ENCODE peak calls at places on chromosomes 16 and 17, in eight cellular contexts. F is body of pancreas; V is stomach; N is right lobe of liver; B is CD8-positive, alpha-beta T cell; H is ascending aorta; T is MM.1S; D is left ventricle myocardium inferior. K is an unnamed sample.

GRCh38 chr17:9044796-9045470 is 23.6 kb downstream of the NTN1 start:
- DNase-seq in F (no peak), D (no peak), T (no peak), N (no peak), B (no peak), H (no peak), V (no peak), K (no peak)

GRCh38 chr17:44345497-44346026 is 460 bp downstream of the GRN start:
- DNase-seq in N (no peak), T (peak; percentile 50), D (no peak), V (peak; percentile 44), B (peak; percentile 49), F (peak; percentile 53), H (no peak), K (no peak)

GRCh38 chr17:78315355-78316114 is 44.3 kb downstream of the SOCS3 start:
- DNase-seq in F (peak; percentile 65), H (peak; percentile 76), T (no peak), N (peak; percentile 76), D (peak; percentile 76), B (peak; percentile 60), V (peak; percentile 79), K (no peak)

GRCh38 chr17:8426094-8426720 is 9.5 kb upstream of the NDEL1 start:
- DNase-seq in D (no peak), B (no peak), N (no peak), V (no peak), T (no peak), F (no peak), H (no peak), K (no peak)

GRCh38 chr17:8857919-8858318 is 9.6 kb downstream of the PIK3R6 start:
- DNase-seq in D (peak; percentile 41), B (no peak), F (no peak), T (peak; percentile 56), V (no peak), H (no peak), N (no peak), K (no peak)

GRCh38 chr17:59671386-59671785 is 35.8 kb downstream of the PTRH2 start:
- DNase-seq in N (no peak), D (no peak), H (no peak), T (no peak), B (no peak), F (no peak), V (no peak), K (no peak)

GRCh38 chr17:72121164-72122001 is 563 bp downstream of the SOX9 start:
- DNase-seq in B (no peak), N (peak; percentile 40), V (peak; percentile 50), H (no peak), T (no peak), F (peak; percentile 65), D (peak; percentile 36), K (no peak)

GRCh38 chr17:27565874-27566672 is 64.9 kb upstream of the LGALS9 start:
- DNase-seq in F (no peak), D (no peak), N (no peak), H (no peak), T (no peak), B (no peak), V (no peak), K (no peak)

DNA sequence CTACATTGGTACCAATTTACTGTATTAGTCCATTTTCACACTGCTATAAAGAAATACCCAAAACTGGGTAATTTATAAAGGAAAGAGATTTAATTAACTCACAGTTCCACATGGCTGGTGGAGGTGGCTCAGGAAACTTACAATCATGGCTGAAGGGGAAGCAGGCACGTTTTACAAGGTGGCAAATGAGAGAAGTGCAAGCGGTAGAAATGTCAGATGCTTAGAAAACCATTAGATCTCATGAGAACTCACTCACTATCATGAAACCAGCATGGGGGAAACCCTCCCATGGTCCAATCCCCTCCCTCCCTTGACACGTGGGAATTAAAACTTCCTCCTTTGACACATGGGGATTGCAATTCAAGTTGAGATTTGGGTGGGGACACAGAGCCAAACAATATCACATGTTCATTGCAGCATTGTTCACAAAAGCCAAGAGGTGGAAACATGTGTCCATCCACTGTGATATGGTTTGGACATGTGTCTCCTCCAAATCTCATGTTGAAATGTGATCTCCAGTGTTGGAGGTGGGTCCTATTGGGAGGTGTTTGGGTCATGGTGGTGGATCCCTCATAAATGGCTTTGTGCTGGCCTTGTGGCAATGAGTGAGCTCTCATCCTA is 3.1 kb upstream of the SPACA3 start:
- DNase-seq in F (no peak), H (no peak), B (no peak), N (no peak), V (no peak), D (no peak), T (no peak), K (no peak)
- H3K9me3 ChIP-seq in F (no peaks in the 10 kb centered on the region), H (no peaks in the 10 kb centered on the region), B (no peaks in the 10 kb centered on the region), N (no peaks in the 10 kb centered on the region), V (peaks cover 4% of the 10 kb centered on the region), D (peaks cover 25% of the 10 kb centered on the region), T (no peaks in the 10 kb centered on the region), K (peaks cover 3% of the 10 kb centered on the region)

GRCh38 chr16:31916056-31916488 is 42.5 kb downstream of the ZNF267 start:
- DNase-seq in T (no peak), N (no peak), V (no peak), F (no peak), B (no peak), H (no peak), D (no peak), K (no peak)

DNA sequence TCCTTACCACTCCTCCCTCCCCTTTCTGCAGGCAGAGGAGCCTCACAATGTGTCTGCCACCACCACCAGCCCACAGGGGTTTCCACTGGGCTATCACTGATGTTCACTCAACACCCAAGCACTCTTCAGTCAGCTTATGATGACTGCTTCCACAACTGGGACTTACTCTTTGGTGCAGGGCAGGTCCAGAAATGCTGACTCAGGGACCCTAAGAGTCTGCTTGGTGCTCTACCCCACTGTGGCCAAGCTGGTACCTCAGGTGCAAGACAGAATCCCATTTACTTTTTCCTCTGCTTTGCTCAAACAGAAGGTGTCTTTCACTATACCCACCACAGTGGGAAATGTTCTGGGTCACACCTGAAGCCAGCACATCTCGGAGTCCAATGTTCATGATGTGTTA is 40.1 kb downstream of the ZNF267 start:
- DNase-seq in D (no peak), F (no peak), B (no peak), T (no peak), H (no peak), N (no peak), V (no peak), K (no peak)
- H3K9me3 ChIP-seq in D (peaks cover 100% of the 10 kb centered on the region), F (peaks cover 66% of the 10 kb centered on the region), B (peaks cover 71% of the 10 kb centered on the region), T (peaks cover 10% of the 10 kb centered on the region), H (peaks cover 100% of the 10 kb centered on the region), N (no peaks in the 10 kb centered on the region), V (peaks cover 48% of the 10 kb centered on the region), K (peaks cover 83% of the 10 kb centered on the region)

DNA sequence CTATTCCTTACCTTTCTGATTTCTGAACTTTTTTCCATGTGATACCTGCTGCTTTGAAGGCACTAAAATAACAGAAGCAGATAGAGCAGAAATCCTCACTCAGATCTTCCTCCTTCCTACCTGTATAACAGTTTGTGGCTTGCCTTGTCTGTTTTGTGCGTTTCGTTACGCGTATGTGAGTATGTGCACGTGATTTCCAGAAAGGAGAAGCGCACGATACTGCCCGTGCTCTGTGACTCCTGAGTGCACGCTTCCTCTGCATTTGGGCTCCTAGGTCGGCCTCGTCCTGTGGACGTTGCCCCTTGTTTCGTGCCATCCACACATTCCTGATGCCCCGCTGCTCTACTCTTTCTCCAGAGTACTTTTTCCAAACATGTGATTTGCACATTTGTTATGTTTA is 4.1 kb downstream of the COX4I1 start:
- DNase-seq in H (no peak), T (no peak), B (no peak), V (no peak), D (no peak), F (no peak), N (no peak), K (no peak)
- H3K9me3 ChIP-seq in H (no peaks in the 10 kb centered on the region), T (no peaks in the 10 kb centered on the region), B (no peaks in the 10 kb centered on the region), V (no peaks in the 10 kb centered on the region), D (no peaks in the 10 kb centered on the region), F (no peaks in the 10 kb centered on the region), N (no peaks in the 10 kb centered on the region), K (no peaks in the 10 kb centered on the region)

DNA sequence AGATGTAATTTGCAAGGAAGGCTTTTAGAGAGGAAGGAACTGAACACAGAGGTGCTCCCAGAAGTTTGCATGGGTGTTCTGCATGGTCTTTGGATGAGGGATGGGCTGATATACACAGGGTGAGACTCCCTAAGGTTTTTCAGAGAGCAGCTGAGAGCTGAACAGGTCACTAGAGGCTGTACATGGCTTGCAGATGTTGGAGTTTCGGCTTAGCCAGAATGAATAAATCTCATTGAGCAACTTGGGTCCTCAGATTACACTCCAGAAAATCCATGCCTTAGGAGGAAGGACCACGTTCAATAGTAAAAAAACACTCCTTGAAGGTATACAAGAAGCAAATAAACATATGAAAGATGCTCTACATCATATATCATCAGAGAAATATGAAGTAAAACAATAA is 7.5 kb upstream of the ITGB3 start:
- DNase-seq in H (no peak), V (no peak), F (no peak), B (no peak), D (no peak), T (no peak), N (no peak), K (no peak)
- H3K9me3 ChIP-seq in H (no peaks in the 10 kb centered on the region), V (no peaks in the 10 kb centered on the region), F (no peaks in the 10 kb centered on the region), B (no peaks in the 10 kb centered on the region), D (no peaks in the 10 kb centered on the region), T (no peaks in the 10 kb centered on the region), N (no peaks in the 10 kb centered on the region), K (no peaks in the 10 kb centered on the region)

GRCh38 chr17:927611-928461 is 51.7 kb downstream of the NXN start:
- DNase-seq in V (peak; percentile 44), T (no peak), N (no peak), H (no peak), F (no peak), D (no peak), B (no peak), K (no peak)

GRCh38 chr17:925846-926245 is 53.7 kb downstream of the NXN start:
- DNase-seq in V (no peak), T (no peak), F (no peak), D (no peak), N (no peak), H (no peak), B (no peak), K (no peak)

GRCh38 chr17:921161-921560 is 58.4 kb downstream of the NXN start:
- DNase-seq in H (no peak), N (no peak), T (no peak), B (no peak), D (no peak), V (no peak), F (no peak), K (no peak)

GRCh38 chr17:923633-924032 is 55.9 kb downstream of the NXN start:
- DNase-seq in F (no peak), H (no peak), B (no peak), N (no peak), D (no peak), T (no peak), V (no peak), K (no peak)

DNA sequence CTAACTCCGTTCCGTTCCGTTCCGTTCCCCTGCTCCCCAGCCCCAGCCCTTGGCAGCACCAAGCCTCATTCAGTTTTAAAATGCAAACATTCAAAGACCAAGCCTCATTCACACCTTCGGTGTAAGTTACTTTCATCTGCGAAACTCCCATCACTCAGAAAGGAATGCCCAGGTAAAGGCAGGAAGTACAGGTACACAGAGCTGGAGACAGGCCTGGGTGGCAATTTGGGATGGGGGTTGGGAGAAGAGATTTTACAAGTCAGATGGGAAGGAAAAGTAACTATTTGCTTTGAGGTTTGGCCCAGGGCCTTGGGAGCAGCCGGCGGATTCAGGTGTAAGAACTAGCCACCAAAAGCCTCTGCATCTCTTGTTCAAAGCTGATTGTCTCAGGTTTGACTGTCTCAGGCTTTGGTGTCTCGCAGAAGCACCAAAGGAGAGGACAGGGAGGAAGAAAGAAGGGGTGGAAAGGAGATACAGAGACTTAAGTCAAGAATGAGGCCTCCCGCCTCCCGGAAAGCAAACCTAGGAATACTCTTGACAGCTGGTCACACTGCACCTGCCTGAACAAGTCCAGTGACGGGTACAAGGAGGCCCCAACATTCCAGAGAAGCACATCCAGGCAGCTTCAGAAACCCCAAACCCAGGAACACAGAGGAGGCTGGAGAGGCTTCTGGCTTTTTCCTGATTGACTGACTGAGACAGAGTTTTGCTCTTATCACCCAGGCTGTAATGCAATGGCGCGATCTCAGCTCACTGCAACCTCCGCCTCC is 54.7 kb downstream of the NXN start:
- DNase-seq in N (no peak), H (no peak), F (no peak), T (no peak), V (peak; percentile 52), B (no peak), D (no peak), K (no peak)
- H3K9me3 ChIP-seq in N (no peaks in the 10 kb centered on the region), H (no peaks in the 10 kb centered on the region), F (no peaks in the 10 kb centered on the region), T (no peaks in the 10 kb centered on the region), V (no peaks in the 10 kb centered on the region), B (no peaks in the 10 kb centered on the region), D (no peaks in the 10 kb centered on the region), K (no peaks in the 10 kb centered on the region)